ENCODE peak calls at places on chromosomes 16 and 17, in five cellular contexts. L, S, I, Z and X are unnamed samples.

GRCh38 chr17:60305141-60305540 is 86.8 kb downstream of the USP32 start:
- DNase-seq in L (peak), S (no peak), I (no peak), Z (no peak), X (no peak)

GRCh38 chr17:68461122-68461539 is 3.8 kb upstream of the WIPI1 start:
- DNase-seq in L (no peak), S (no peak), I (no peak), Z (no peak), X (no peak)

GRCh38 chr16:66265106-66265415 is 101.4 kb upstream of the CDH5 start:
- DNase-seq in L (no peak), S (no peak), I (no peak), Z (no peak), X (no peak)

GRCh38 chr17:61338000-61338864 is 61.4 kb upstream of the TBX2 start:
- DNase-seq in L (no peak), S (no peak), I (no peak), Z (no peak), X (no peak)

GRCh38 chr17:82338858-82339633 is 5.5 kb upstream of the SECTM1 start:
- DNase-seq in L (no peak), S (no peak), I (no peak), Z (no peak), X (peak)

GRCh38 chr16:799111-799947 is 1.2 kb downstream of the GNG13 start:
- DNase-seq in L (no peak), S (no peak), I (no peak), Z (no peak), X (no peak)

GRCh38 chr17:57980522-57980921 is 7.5 kb downstream of the VEZF1 start:
- DNase-seq in L (no peak), S (no peak), I (no peak), Z (no peak), X (no peak)

GRCh38 chr16:76681296-76681695 is 404.1 kb downstream of the CNTNAP4 start:
- DNase-seq in L (no peak), S (no peak), I (no peak), Z (no peak), X (no peak)

GRCh38 chr17:8894673-8895578 is 27.5 kb upstream of the PIK3R6 start:
- DNase-seq in L (peak), S (peak), I (peak), Z (peak), X (peak)

GRCh38 chr16:6966925-6967324 is 365.7 kb upstream of the RBFOX1 start:
- DNase-seq in L (no peak), S (no peak), I (no peak), Z (no peak), X (no peak)

GRCh38 chr16:72932050-72932449 is 115.9 kb downstream of the ZFHX3 start:
- DNase-seq in L (no peak), S (no peak), I (no peak), Z (no peak), X (no peak)
- H3K27ac ChIP-seq in L (no peak), S (peak), I (peak), Z (no peak), X (no peak)

DNA sequence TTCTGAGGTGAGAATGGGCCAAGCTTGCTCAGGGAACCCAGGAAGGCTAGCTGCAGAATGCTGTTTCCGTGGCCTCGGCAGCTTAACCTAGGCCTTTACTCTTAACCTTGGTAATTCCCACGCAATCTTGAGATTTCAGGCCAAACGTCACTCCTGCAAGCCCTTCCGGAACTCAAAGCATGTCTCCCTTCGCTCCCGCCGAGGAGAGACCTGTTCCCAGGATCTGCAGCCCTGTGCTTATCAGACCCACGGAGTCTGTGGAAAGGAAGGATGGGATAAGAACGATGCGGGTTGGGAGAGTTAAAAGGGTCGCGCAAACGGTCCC is 524 bp upstream of the ZFP3 start:
- DNase-seq in L (no peak), S (no peak), I (no peak), Z (no peak), X (no peak)
- H3K27ac ChIP-seq in L (peak), S (peak), I (peak), Z (no peak), X (peak)

GRCh38 chr17:1484586-1485310 is 7.7 kb downstream of the MYO1C start:
- DNase-seq in L (peak), S (peak), I (peak), Z (peak), X (peak)
- H3K27ac ChIP-seq in L (peak), S (peak), I (peak), Z (peak), X (peak)

GRCh38 chr16:88759976-88760350 is 25.1 kb downstream of the PIEZO1 start:
- DNase-seq in L (no peak), S (no peak), I (no peak), Z (no peak), X (no peak)

GRCh38 chr16:88762258-88762870 is 22.7 kb downstream of the PIEZO1 start:
- DNase-seq in L (no peak), S (no peak), I (no peak), Z (no peak), X (no peak)

GRCh38 chr16:88761830-88762229 is 23.2 kb downstream of the PIEZO1 start:
- DNase-seq in L (no peak), S (no peak), I (no peak), Z (no peak), X (no peak)

GRCh38 chr16:88760424-88761142 is 24.4 kb downstream of the PIEZO1 start:
- DNase-seq in L (no peak), S (peak), I (no peak), Z (no peak), X (no peak)

GRCh38 chr16:88761143-88761534 is 23.9 kb downstream of the PIEZO1 start:
- DNase-seq in L (no peak), S (no peak), I (no peak), Z (no peak), X (no peak)
- H3K27ac ChIP-seq in L (no peak), S (peak), I (no peak), Z (no peak), X (no peak)